ENCODE peak calls at places on chromosome 16, in four cellular contexts. One of them, this sample, is unnamed.

GRCh38 chr16:11585460-11586374 is 1.0 kb downstream of the LITAF start:
- DNase-seq in gastrocnemius medialis: no peak
- DNase-seq in tibial nerve: no peak
- DNase-seq in heart right ventricle: peak
- DNase-seq in this sample: no peak

GRCh38 chr16:49150341-49150740 is 131.3 kb downstream of the CBLN1 start:
- DNase-seq in gastrocnemius medialis: no peak
- DNase-seq in heart right ventricle: no peak
- DNase-seq in tibial nerve: no peak
- DNase-seq in this sample: no peak

GRCh38 chr16:28090646-28091377 is 27.3 kb upstream of the GSG1L start:
- DNase-seq in gastrocnemius medialis: no peak
- DNase-seq in heart right ventricle: no peak
- DNase-seq in tibial nerve: no peak
- DNase-seq in this sample: no peak

GRCh38 chr16:88437367-88437964 is 15.6 kb upstream of the ZFPM1 start:
- DNase-seq in gastrocnemius medialis: no peak
- DNase-seq in tibial nerve: no peak
- DNase-seq in heart right ventricle: peak
- DNase-seq in this sample: no peak

GRCh38 chr16:80197790-80198201 is 343.0 kb upstream of the DYNLRB2 start:
- DNase-seq in heart right ventricle: no peak
- DNase-seq in tibial nerve: no peak
- DNase-seq in gastrocnemius medialis: no peak
- DNase-seq in this sample: no peak

GRCh38 chr16:83972256-83973008 is 4.4 kb downstream of the NECAB2 start:
- DNase-seq in tibial nerve: no peak
- DNase-seq in heart right ventricle: no peak
- DNase-seq in gastrocnemius medialis: no peak
- DNase-seq in this sample: no peak

GRCh38 chr16:17476414-17477259 is 5.9 kb upstream of the XYLT1 start:
- DNase-seq in gastrocnemius medialis: no peak
- DNase-seq in tibial nerve: peak
- DNase-seq in heart right ventricle: no peak
- DNase-seq in this sample: no peak

GRCh38 chr16:53893731-53894435 is 189.9 kb downstream of the FTO start:
- DNase-seq in gastrocnemius medialis: peak
- DNase-seq in tibial nerve: no peak
- DNase-seq in heart right ventricle: no peak
- DNase-seq in this sample: no peak

GRCh38 chr16:27692576-27692975 is 142.6 kb downstream of the KATNIP start:
- DNase-seq in gastrocnemius medialis: no peak
- DNase-seq in heart right ventricle: no peak
- DNase-seq in tibial nerve: no peak
- DNase-seq in this sample: no peak

GRCh38 chr16:87145181-87146176 is 171.7 kb downstream of the C16orf95 start:
- DNase-seq in heart right ventricle: no peak
- DNase-seq in tibial nerve: no peak
- DNase-seq in gastrocnemius medialis: no peak
- DNase-seq in this sample: no peak

GRCh38 chr16:4261557-4262172 is 11.2 kb downstream of the TFAP4 start:
- DNase-seq in tibial nerve: no peak
- DNase-seq in heart right ventricle: peak
- DNase-seq in gastrocnemius medialis: no peak
- DNase-seq in this sample: no peak

GRCh38 chr16:49560018-49560830 is 186.6 kb downstream of the C16orf78 start:
- DNase-seq in heart right ventricle: no peak
- DNase-seq in tibial nerve: peak
- DNase-seq in gastrocnemius medialis: no peak
- DNase-seq in this sample: no peak

GRCh38 chr16:49347476-49347875 is 26.1 kb upstream of the C16orf78 start:
- DNase-seq in tibial nerve: no peak
- DNase-seq in heart right ventricle: no peak
- DNase-seq in gastrocnemius medialis: no peak
- DNase-seq in this sample: no peak

DNA sequence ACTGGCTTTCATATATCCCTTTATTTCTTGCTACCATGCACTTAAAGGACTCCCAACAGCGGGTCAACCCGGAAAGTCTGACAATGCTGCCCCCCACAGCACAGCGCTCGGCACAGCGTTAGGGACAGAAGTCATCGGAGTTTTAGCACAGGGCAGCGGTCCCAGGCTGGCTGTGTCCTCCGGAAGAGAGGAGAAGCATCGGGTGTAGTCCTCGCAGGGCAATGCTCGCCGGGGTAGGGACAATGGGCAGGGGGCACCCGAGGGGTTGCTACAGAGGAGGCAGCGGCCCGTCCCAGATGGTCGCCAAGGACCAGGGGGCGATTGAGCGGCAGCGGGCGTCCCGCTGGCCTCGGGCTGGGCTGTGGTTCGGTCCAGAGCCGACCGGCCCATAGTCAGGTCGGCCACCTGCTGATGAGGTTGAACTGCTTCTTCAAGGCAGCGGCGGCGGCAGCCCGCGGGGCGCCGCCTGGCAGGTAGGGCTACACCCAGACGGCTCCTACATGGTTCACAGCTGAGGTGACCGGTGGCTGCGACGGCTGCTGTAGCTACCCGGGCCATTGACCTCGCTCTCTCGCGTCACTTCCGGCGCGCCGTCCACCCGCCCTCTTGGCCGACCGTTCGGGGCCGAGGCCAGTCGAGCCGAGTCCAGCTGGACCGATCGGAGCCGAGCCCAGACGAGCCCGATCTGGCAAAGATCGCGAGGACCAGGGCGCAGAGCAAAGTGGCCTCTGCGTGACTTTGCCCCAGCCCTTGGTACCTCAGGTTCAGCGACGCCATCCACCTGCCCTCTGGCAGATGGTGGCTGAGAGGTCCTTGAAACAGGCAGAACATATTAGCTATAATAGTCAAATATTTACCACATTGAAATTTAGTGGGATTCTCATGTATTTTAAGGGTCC is 4.7 kb upstream of the LCMT1 start:
- DNase-seq in tibial nerve: peak
- DNase-seq in gastrocnemius medialis: peak
- DNase-seq in heart right ventricle: peak
- DNase-seq in this sample: no peak
- TF ChIP-seq CTCF in tibial nerve: peak
- TF ChIP-seq CTCF in gastrocnemius medialis: no peak
- TF ChIP-seq CTCF in heart right ventricle: no peak
- TF ChIP-seq CTCF in this sample: peak

GRCh38 chr16:89952049-89952448 is 3.5 kb downstream of the DEF8 start:
- DNase-seq in gastrocnemius medialis: no peak
- DNase-seq in heart right ventricle: no peak
- DNase-seq in tibial nerve: no peak
- DNase-seq in this sample: no peak
- H3K4me3 ChIP-seq in gastrocnemius medialis: no peak
- H3K4me3 ChIP-seq in heart right ventricle: no peak
- H3K4me3 ChIP-seq in tibial nerve: no peak
- H3K4me3 ChIP-seq in this sample: no peak

GRCh38 chr16:56688762-56689161 is 6.5 kb downstream of the MT1X start:
- DNase-seq in gastrocnemius medialis: no peak
- DNase-seq in heart right ventricle: no peak
- DNase-seq in tibial nerve: no peak
- DNase-seq in this sample: no peak

GRCh38 chr16:56686758-56687157 is 4.5 kb downstream of the MT1X start:
- DNase-seq in heart right ventricle: no peak
- DNase-seq in gastrocnemius medialis: no peak
- DNase-seq in tibial nerve: no peak
- DNase-seq in this sample: no peak

GRCh38 chr16:56691885-56692284 is 9.6 kb downstream of the MT1X start:
- DNase-seq in tibial nerve: no peak
- DNase-seq in gastrocnemius medialis: no peak
- DNase-seq in heart right ventricle: no peak
- DNase-seq in this sample: no peak

GRCh38 chr16:56689171-56689570 is 6.9 kb downstream of the MT1X start:
- DNase-seq in heart right ventricle: no peak
- DNase-seq in gastrocnemius medialis: no peak
- DNase-seq in tibial nerve: no peak
- DNase-seq in this sample: no peak

GRCh38 chr16:56690420-56691122 is 8.3 kb downstream of the MT1X start:
- DNase-seq in heart right ventricle: no peak
- DNase-seq in gastrocnemius medialis: no peak
- DNase-seq in tibial nerve: no peak
- DNase-seq in this sample: no peak
- TF ChIP-seq CTCF in heart right ventricle: no peak
- TF ChIP-seq CTCF in gastrocnemius medialis: no peak
- TF ChIP-seq CTCF in tibial nerve: no peak
- TF ChIP-seq CTCF in this sample: no peak

GRCh38 chr16:65116818-65117430 is 4.9 kb downstream of the CDH11 start:
- DNase-seq in tibial nerve: no peak
- DNase-seq in heart right ventricle: no peak
- DNase-seq in gastrocnemius medialis: no peak
- DNase-seq in this sample: no peak

GRCh38 chr16:65118866-65119265 is 3.0 kb downstream of the CDH11 start:
- DNase-seq in heart right ventricle: no peak
- DNase-seq in tibial nerve: no peak
- DNase-seq in gastrocnemius medialis: no peak
- DNase-seq in this sample: no peak

GRCh38 chr16:65116216-65116615 is 5.6 kb downstream of the CDH11 start:
- DNase-seq in gastrocnemius medialis: no peak
- DNase-seq in tibial nerve: no peak
- DNase-seq in heart right ventricle: no peak
- DNase-seq in this sample: no peak

GRCh38 chr16:65119905-65120341 is 1.9 kb downstream of the CDH11 start:
- DNase-seq in tibial nerve: peak
- DNase-seq in heart right ventricle: no peak
- DNase-seq in gastrocnemius medialis: no peak
- DNase-seq in this sample: no peak

DNA sequence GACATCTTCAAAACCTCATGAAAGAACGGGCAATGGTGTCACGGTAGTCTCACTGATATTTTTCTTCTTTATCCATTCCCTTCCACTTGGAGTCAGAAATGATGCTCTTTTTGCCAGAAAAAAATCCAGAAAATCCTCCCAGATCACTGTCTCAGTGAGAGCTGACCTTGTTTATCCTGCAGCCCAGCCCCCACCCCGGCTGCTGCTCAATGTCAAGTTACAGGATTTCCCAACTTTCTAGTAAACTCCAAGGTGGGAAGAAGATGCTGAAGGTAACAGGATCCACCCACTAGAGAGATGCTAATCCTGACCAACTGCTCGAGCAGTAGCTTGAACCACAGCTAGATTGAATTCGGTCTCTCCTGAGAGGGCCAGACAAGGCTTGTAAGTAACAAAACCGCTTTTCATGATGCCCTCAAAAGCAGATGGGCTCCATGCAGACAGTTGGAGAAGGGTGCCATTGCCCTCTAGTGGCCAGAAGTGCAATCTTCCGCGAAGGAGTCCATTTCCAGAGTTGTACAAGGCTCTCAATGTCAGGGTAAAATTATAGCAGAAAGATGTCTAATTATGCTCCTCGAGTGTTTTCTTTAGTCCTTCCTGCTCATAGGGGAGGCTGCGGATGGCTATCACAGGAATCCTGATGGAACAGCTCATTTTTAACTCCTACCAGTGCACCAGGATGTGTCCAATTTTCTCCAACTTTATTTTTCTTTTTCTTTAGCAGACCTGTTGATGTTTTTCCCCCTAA is 4.0 kb downstream of the CDH11 start:
- DNase-seq in heart right ventricle: peak
- DNase-seq in tibial nerve: peak
- DNase-seq in gastrocnemius medialis: no peak
- DNase-seq in this sample: peak
- H3K4me3 ChIP-seq in heart right ventricle: no peak
- H3K4me3 ChIP-seq in tibial nerve: no peak
- H3K4me3 ChIP-seq in gastrocnemius medialis: no peak
- H3K4me3 ChIP-seq in this sample: no peak

DNA sequence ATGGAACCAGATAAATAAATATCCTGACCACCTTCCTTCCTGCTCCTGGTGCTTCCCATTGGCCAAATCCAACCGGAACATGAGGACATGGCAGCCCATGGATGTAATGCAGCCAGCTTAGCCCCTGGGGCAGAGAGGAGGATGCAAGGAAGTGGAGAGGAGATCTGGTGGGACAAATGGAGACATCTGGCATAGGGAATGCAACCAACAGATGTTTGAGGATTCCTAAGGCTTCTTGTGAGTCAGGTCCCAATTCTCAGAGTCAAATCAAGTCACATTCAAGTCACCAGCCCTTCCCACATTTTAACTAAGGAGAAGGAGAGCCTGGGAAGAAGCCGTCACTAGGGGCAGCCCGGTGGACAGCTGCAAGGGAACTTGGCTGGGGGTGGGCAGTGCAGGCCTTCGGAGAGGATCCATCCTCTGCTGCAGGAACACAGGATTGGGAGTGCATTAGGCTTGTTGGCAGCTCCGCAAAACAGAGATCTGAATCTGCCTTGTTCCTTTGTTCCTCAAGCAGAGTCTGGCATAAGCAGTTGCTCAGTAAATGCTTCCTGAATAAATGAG is 62.8 kb upstream of the HS3ST2 start:
- DNase-seq in tibial nerve: no peak
- DNase-seq in heart right ventricle: no peak
- DNase-seq in gastrocnemius medialis: no peak
- DNase-seq in this sample: no peak
- TF ChIP-seq CTCF in tibial nerve: no peak
- TF ChIP-seq CTCF in heart right ventricle: no peak
- TF ChIP-seq CTCF in gastrocnemius medialis: no peak
- TF ChIP-seq CTCF in this sample: no peak